ENCODE peak calls at places on chromosomes 2 and 18, in seven cellular contexts. Y, U, L, K, G, N and P are unnamed samples.

GRCh38 chr18:48529796-48530195 is 9.0 kb upstream of the CTIF start:
- DNase-seq in L (no peak), G (peak), Y (no peak), U (no peak), K (peak), N (no peak), P (no peak)

GRCh38 chr2:23803275-23803964 is 123.5 kb downstream of the ATAD2B start:
- DNase-seq in K (peak), Y (no peak), G (peak), U (no peak), L (no peak), N (no peak), P (peak)

GRCh38 chr18:57768557-57769326 is 34.4 kb downstream of the ATP8B1 start:
- DNase-seq in U (no peak), K (no peak), Y (no peak), N (no peak), G (peak), L (no peak), P (no peak)

GRCh38 chr2:158128168-158128973 is 26.7 kb downstream of the UPP2 start:
- DNase-seq in G (no peak), Y (no peak), N (no peak), L (no peak), K (no peak), U (no peak), P (peak)

GRCh38 chr2:177783835-177784448 is 288.6 kb downstream of the PDE11A start:
- DNase-seq in L (no peak), U (no peak), G (peak), Y (peak), N (no peak), K (peak), P (peak)

GRCh38 chr2:201448701-201449100 is 2.6 kb downstream of the TRAK2 start:
- DNase-seq in Y (no peak), U (no peak), L (no peak), G (no peak), N (no peak), K (no peak), P (no peak)

GRCh38 chr2:12201369-12201768 is 454.9 kb downstream of the LPIN1 start:
- DNase-seq in N (no peak), K (no peak), G (no peak), U (no peak), L (no peak), Y (no peak), P (no peak)

GRCh38 chr2:85734015-85734414 is 19.8 kb upstream of the ATOH8 start:
- DNase-seq in K (no peak), N (no peak), G (no peak), U (no peak), Y (no peak), L (peak), P (no peak)

GRCh38 chr2:84395819-84396218 is 63.3 kb downstream of the SUCLG1 start:
- DNase-seq in G (peak), Y (no peak), U (no peak), N (no peak), L (no peak), K (peak), P (no peak)

GRCh38 chr18:24136967-24137373 is 1.9 kb upstream of the CABYR start:
- DNase-seq in U (no peak), K (no peak), N (no peak), L (no peak), G (no peak), Y (no peak), P (no peak)

GRCh38 chr18:48157956-48158355 is 227.5 kb upstream of the SMAD2 start:
- DNase-seq in Y (no peak), N (no peak), U (no peak), K (no peak), L (no peak), G (no peak), P (no peak)

GRCh38 chr18:48220146-48220499 is 189.1 kb downstream of the ZBTB7C start:
- DNase-seq in N (no peak), G (no peak), Y (no peak), U (no peak), L (no peak), K (no peak), P (no peak)

GRCh38 chr2:63842149-63843061 is 709 bp downstream of the UGP2 start:
- DNase-seq in L (no peak), Y (peak), N (no peak), G (peak), K (peak), U (peak), P (no peak)

GRCh38 chr2:204796581-204796980 is 251.3 kb downstream of the PARD3B start:
- DNase-seq in U (no peak), K (no peak), L (no peak), N (no peak), G (no peak), Y (no peak), P (no peak)

GRCh38 chr2:27133195-27133875 is 1.1 kb downstream of the PREB start:
- DNase-seq in K (no peak), L (no peak), G (no peak), Y (no peak), U (no peak), N (no peak), P (no peak)

GRCh38 chr2:216688731-216689360 is 6.5 kb downstream of the IGFBP5 start:
- DNase-seq in U (no peak), L (peak), N (no peak), G (no peak), Y (no peak), K (no peak), P (no peak)

GRCh38 chr2:74457549-74458131 is 598 bp upstream of the WBP1 start:
- DNase-seq in Y (peak), G (no peak), N (peak), U (peak), L (peak), K (no peak), P (no peak)

GRCh38 chr2:175010848-175011254 is 5.7 kb upstream of the CHN1 start:
- DNase-seq in G (no peak), N (no peak), Y (peak), U (peak), L (no peak), K (no peak), P (no peak)

GRCh38 chr2:16568998-16569397 is 96.6 kb downstream of the CYRIA start:
- DNase-seq in L (no peak), U (peak), G (no peak), Y (no peak), N (no peak), K (no peak), P (no peak)

GRCh38 chr2:43086451-43087221 is 139.8 kb downstream of the ZFP36L2 start:
- DNase-seq in U (no peak), Y (peak), G (peak), L (peak), K (peak), N (peak), P (peak)

DNA sequence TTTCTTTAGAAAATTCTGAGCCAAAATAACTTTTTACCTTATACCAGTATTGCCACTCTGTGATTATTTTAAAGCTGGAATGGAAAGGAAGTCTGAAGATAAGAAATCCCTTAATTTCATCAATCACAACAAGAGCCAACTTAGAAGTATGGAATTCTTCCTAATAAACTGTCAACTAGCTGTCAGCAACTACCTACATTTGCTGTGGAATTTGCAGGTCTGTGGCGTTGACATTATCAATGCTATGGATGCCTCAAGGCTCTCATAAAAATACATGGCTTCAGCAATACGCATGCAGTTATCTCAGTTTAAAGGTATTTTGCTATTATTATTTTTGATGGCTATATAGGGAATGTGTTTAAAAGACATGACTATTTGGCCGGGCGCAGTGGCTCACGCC is 108.5 kb downstream of the ABCA12 start:
- DNase-seq in Y (no peak), G (no peak), L (no peak), U (peak), K (no peak), N (no peak), P (no peak)
- TF ChIP-seq CTCF in Y (no peak), G (no peak), L (no peak), U (no peak), K (no peak), N (no peak), P (no peak)

GRCh38 chr2:46076251-46076650 is 221.0 kb upstream of the EPAS1 start:
- DNase-seq in N (no peak), U (no peak), Y (peak), K (no peak), L (no peak), G (no peak), P (peak)
- H3K4me3 ChIP-seq in N (no peak), U (no peak), Y (no peak), K (no peak), L (no peak), G (no peak), P (no peak)

GRCh38 chr2:155708052-155708451 is 624.5 kb downstream of the NR4A2 start:
- DNase-seq in L (no peak), K (no peak), Y (no peak), U (no peak), G (no peak), N (no peak), P (no peak)
- TF ChIP-seq CTCF in L (no peak), K (no peak), Y (peak), U (no peak), G (no peak), N (no peak), P (no peak)

GRCh38 chr2:18912225-18912888 is 323.0 kb upstream of the NT5C1B start:
- DNase-seq in U (no peak), K (no peak), G (no peak), L (no peak), N (no peak), Y (no peak), P (no peak)

GRCh38 chr2:18915227-18915626 is 325.9 kb upstream of the NT5C1B start:
- DNase-seq in U (no peak), K (no peak), Y (no peak), N (no peak), G (no peak), L (no peak), P (no peak)

GRCh38 chr2:18913512-18913911 is 324.1 kb upstream of the NT5C1B start:
- DNase-seq in K (no peak), U (no peak), L (no peak), G (no peak), Y (no peak), N (no peak), P (no peak)

GRCh38 chr2:18910843-18911242 is 321.5 kb upstream of the NT5C1B start:
- DNase-seq in G (peak), K (peak), U (no peak), N (no peak), L (no peak), Y (peak), P (peak)

DNA sequence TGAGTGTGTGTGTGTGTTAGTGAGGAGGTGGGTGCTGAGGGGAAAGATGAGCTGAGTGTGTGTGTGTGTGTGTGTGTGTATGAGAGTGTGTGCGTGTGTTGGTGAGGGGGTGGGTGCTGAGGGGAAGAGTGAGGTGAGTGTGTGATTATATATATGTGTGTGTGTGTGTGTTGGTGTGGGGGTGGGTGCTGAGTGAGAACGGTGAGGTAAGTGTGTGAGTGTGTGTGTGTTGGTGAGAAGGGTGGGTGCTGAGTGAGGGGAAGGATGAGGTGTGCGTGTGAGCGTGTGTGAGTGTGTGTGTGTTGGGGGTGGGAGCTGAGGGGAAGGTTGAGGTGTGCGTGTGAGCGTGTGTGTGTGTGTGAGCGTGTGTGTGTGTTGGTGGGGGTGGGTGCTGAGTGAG is 322.0 kb upstream of the NT5C1B start:
- DNase-seq in L (no peak), K (no peak), Y (no peak), U (no peak), N (no peak), G (no peak), P (no peak)
- H3K4me3 ChIP-seq in L (no peak), K (no peak), Y (no peak), U (no peak), N (no peak), G (no peak), P (no peak)

GRCh38 chr2:146412625-146413024 is 1432.2 kb upstream of the ACVR2A start:
- DNase-seq in G (no peak), Y (no peak), N (no peak), L (no peak), K (no peak), U (no peak), P (no peak)
- TF ChIP-seq CTCF in G (no peak), Y (peak), N (no peak), L (no peak), K (peak), U (no peak), P (peak)